ENCODE peak calls at places on chromosomes 11 and 22, in four cellular contexts. O is HepG2, S is GM12878, J is K562. H is an unnamed sample.
A peak's percentile ranks its signal among the peaks of the same experiment; 100 is the strongest.

GRCh38 chr11:7437706-7438105 is 47.6 kb upstream of the OLFML1 start:
- DNase-seq in J (no peak), S (no peak), O (no peak), H (no peak)

GRCh38 chr11:128642571-128642970 is 51.3 kb upstream of the FLI1 start:
- DNase-seq in S (no peak), J (no peak), O (no peak), H (no peak)

GRCh38 chr11:116953525-116954284 is 116.3 kb upstream of the APOA1 start:
- DNase-seq in O (no peak), J (no peak), S (no peak), H (no peak)

GRCh38 chr22:32528984-32529982 is 54.7 kb downstream of the FBXO7 start:
- DNase-seq in O (peak; percentile 91), J (peak; percentile 74), S (peak; percentile 9), H (peak; percentile 88)

GRCh38 chr22:17199131-17199731 is 20.0 kb downstream of the ADA2 start:
- DNase-seq in S (no peak), O (no peak), J (no peak), H (peak; percentile 64)

GRCh38 chr11:123062892-123063395 is 1.0 kb upstream of the HSPA8 start:
- DNase-seq in O (no peak), S (no peak), J (peak; percentile 67), H (no peak)

GRCh38 chr11:45500457-45500856 is 165.0 kb downstream of the CHST1 start:
- DNase-seq in O (no peak), J (no peak), S (no peak), H (no peak)

GRCh38 chr11:46065681-46066080 is 55.6 kb downstream of the PHF21A start:
- DNase-seq in S (no peak), J (no peak), O (no peak), H (no peak)

GRCh38 chr11:65274734-65275682 is 13.2 kb downstream of the POLA2 start:
- DNase-seq in S (no peak), O (peak; percentile 89), J (peak; percentile 72), H (peak; percentile 65)

GRCh38 chr11:10680956-10681487 is 12.5 kb downstream of the IRAG1 start:
- DNase-seq in O (no peak), J (no peak), S (no peak), H (no peak)

GRCh38 chr22:46043816-46044717 is 67.1 kb upstream of the WNT7B start:
- DNase-seq in S (no peak), J (no peak), O (no peak), H (peak; percentile 29)

GRCh38 chr11:19931141-19931767 is 218.6 kb downstream of the NAV2 start:
- DNase-seq in O (no peak), S (no peak), J (no peak), H (no peak)

GRCh38 chr11:63015521-63016215 is at the start of gene SLC22A8:
- DNase-seq in J (no peak), O (peak; percentile 50), S (no peak), H (no peak)

GRCh38 chr11:118887219-118887618 is 3.5 kb downstream of the CXCR5 start:
- DNase-seq in S (no peak), O (no peak), J (no peak), H (no peak)

GRCh38 chr11:124776865-124777645 is 15.0 kb upstream of the ESAM start:
- DNase-seq in J (no peak), S (no peak), O (no peak), H (no peak)

GRCh38 chr22:21669026-21669425 is 3.2 kb downstream of the PPIL2 start:
- DNase-seq in J (no peak), S (no peak), O (no peak), H (no peak)

GRCh38 chr11:60985991-60986915 is 14.8 kb downstream of the CD6 start:
- DNase-seq in O (no peak), J (no peak), S (no peak), H (no peak)

GRCh38 chr11:22349446-22349845 is 11.3 kb downstream of the SLC17A6 start:
- DNase-seq in J (no peak), S (no peak), O (no peak), H (no peak)

GRCh38 chr11:59787816-59788215 is 22.8 kb downstream of the MRPL16 start:
- DNase-seq in J (no peak), O (no peak), S (no peak), H (no peak)

GRCh38 chr11:71913716-71914115 is 14.7 kb downstream of the XNDC1N start:
- DNase-seq in J (no peak), S (no peak), O (no peak), H (no peak)

GRCh38 chr11:62922653-62923371 is 1.6 kb upstream of the CHRM1 start:
- DNase-seq in O (no peak), S (no peak), J (peak; percentile 85), H (peak; percentile 75)

GRCh38 chr11:23520226-23520960 is 660.1 kb upstream of the CCDC179 start:
- DNase-seq in S (no peak), J (no peak), O (no peak), H (no peak)

GRCh38 chr11:93541884-93542752 is 1.1 kb downstream of the SMCO4 start:
- DNase-seq in S (no peak), J (peak; percentile 62), O (peak; percentile 62), H (no peak)

GRCh38 chr11:134069426-134069921 is 602 bp downstream of the JAM3 start:
- DNase-seq in O (no peak), S (no peak), J (no peak), H (peak; percentile 52)

GRCh38 chr11:111602865-111603632 is 800 bp downstream of the SIK2 start:
- DNase-seq in J (peak; percentile 43), S (no peak), O (no peak), H (peak; percentile 50)

GRCh38 chr11:65855927-65856363 is 2.0 kb downstream of the CFL1 start:
- DNase-seq in O (no peak), J (no peak), S (no peak), H (no peak)

GRCh38 chr11:72821221-72821919 is 7.2 kb downstream of the ATG16L2 start:
- DNase-seq in J (peak; percentile 55), O (no peak), S (no peak), H (no peak)

DNA sequence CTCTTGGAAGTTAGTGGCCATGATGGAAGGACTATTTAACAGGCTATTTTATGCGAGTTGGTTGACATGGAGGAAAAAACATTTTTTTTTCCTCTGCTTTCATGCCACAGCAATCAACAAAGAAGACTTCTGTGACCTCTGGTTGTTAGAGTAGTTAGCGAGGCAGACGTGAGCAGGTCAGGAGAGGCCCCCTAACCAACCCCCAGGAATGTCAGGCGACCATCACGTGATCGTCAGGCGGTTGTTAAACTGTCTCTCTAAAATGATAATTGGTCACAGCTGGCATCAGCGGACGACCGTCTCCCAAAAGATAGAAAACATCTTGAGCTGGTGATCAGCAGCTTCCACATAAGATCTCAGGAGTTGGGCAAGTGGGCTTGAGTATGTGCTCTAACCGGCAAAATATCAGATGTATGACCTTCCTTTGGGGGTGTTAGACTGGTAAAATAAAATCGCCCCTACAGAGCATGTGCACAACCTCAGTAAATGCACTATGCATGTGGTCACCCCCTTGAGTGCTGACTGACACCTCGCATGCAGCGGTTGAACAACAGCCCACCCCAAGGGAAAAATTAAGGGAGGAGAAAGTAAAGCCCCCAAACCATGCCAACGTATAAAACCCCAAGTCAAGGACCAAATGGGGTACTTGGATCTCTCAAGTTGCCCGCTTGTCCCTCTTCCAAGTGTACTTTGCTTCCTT is 20.9 kb upstream of the NARS2 start:
- DNase-seq in O (no peak), J (no peak), S (no peak), H (no peak)
- TF ChIP-seq TCF7 in O (no peak), J (no peak), S (no peak), H (no peak)

DNA sequence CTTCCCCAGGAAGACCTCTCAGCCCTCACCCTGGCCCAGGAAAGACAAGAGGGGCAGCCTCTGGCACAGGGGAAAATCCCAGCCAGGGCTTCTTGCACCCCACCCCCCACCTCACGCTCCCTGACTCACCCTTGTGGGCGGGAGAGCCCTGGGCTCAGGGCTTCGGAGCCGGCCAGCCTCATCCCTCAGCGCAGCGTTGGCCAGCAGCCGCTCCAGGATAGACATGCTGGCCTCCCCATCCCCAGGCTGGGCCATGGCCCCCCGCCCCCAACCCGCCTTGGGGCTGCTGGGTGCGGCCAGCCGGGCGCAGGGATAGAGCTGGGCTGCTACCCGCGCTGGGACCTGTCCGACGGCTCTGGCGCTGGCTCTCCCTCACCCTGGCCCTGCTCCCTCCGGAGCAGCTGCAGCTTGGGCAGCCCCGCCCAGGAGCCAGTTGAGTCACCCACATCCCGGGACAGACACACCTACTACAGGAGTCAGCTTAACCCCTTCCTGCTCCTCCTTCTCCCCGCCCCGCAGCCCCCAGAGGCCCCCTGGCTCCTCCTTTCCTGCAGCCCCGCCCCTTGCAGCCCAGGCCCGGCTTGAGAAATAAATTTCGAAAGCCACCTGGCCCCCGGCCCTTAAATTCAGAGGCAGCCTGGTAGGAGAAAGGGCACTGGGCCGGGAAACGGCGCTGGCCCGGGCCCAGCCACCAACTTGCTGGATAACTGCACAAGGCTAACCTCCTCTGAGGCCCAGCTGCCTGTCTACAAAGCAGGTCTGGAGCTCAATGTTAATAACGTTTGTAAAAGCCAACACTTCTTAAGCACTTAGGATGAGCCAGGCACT is 13.4 kb downstream of the TNKS1BP1 start:
- DNase-seq in J (peak; percentile 95), S (peak; percentile 16), O (peak; percentile 84), H (peak; percentile 93)
- TF ChIP-seq TCF7 in J (no peak), S (no peak), O (no peak), H (no peak)

GRCh38 chr22:19786264-19786585 is 25.6 kb downstream of the TBX1 start:
- DNase-seq in O (no peak), S (no peak), J (no peak), H (no peak)

GRCh38 chr22:19786959-19787848 is 26.6 kb downstream of the TBX1 start:
- DNase-seq in S (no peak), O (no peak), J (no peak), H (no peak)

GRCh38 chr22:19783531-19784395 is 23.2 kb downstream of the TBX1 start:
- DNase-seq in S (no peak), O (no peak), J (no peak), H (peak; percentile 6)

GRCh38 chr22:19784396-19785175 is 24.0 kb downstream of the TBX1 start:
- DNase-seq in O (no peak), J (no peak), S (no peak), H (peak; percentile 35)

GRCh38 chr22:19785461-19786263 is 25.1 kb downstream of the TBX1 start:
- DNase-seq in S (no peak), O (no peak), J (no peak), H (no peak)
- TF ChIP-seq TCF7 in S (no peak), O (no peak), J (no peak), H (no peak)

GRCh38 chr22:37776639-37777005 is 31.1 kb upstream of the GCAT start:
- DNase-seq in J (no peak), S (no peak), O (no peak), H (no peak)

GRCh38 chr22:37778370-37779009 is 29.2 kb upstream of the GCAT start:
- DNase-seq in O (no peak), S (no peak), J (no peak), H (no peak)

GRCh38 chr22:37775785-37776638 is 31.7 kb upstream of the GCAT start:
- DNase-seq in J (no peak), O (no peak), S (no peak), H (no peak)

GRCh38 chr22:37774728-37775127 is 33.0 kb upstream of the GCAT start:
- DNase-seq in J (no peak), O (no peak), S (no peak), H (no peak)

DNA sequence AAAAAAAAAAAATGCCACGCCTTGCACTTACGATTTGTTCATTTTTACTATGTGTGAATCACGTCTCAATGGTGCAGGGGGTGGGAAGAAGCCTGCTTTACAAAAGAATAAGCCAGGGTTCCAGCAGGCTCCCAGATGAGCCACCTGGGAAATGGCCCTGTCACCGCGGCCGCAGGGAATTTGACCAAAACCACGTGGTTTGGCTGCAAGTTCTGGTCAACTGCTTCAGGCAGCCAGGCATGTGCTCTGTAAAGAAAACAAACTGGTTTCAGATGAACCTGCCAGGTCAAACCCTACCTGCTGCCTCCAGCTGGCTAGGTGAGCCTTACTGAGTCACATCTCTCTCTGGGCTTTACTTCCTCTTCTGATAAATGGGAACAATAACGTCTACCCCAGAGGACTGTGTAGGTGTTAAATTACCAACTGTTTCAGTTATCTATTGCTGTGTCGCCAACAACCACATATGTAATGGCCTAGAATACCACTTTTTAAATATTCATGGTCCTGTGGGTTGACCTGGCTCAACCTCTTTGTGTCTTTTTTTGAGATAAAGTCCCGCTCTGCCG is 30.5 kb upstream of the GCAT start:
- DNase-seq in O (peak; percentile 21), S (peak; percentile 74), J (no peak), H (no peak)
- TF ChIP-seq TCF7 in O (no peak), S (no peak), J (no peak), H (no peak)

H was measured in WTC11.